ENCODE peak calls at places on chromosome 6, in five cellular contexts. G is fibroblast of mammary gland, N is AG08395, F is pulmonary artery endothelial cell, V is NCI-H1436. L is an unnamed sample.
A peak's percentile ranks its signal among the peaks of the same experiment; 100 is the strongest.

GRCh38 chr6:142728367-142728766 is 216.6 kb downstream of the HIVEP2 start:
- DNase-seq in F (peak; percentile 8), G (peak; percentile 15), N (no peak), V (no peak), L (no peak)

GRCh38 chr6:33840064-33840926 is 36.5 kb upstream of the MLN start:
- DNase-seq in V (peak; percentile 47), G (peak; percentile 97), N (peak; percentile 97), F (peak; percentile 82), L (no peak)

GRCh38 chr6:16802071-16802470 is 40.8 kb upstream of the ATXN1 start:
- DNase-seq in G (peak; percentile 97), V (no peak), N (peak; percentile 89), F (no peak), L (no peak)

GRCh38 chr6:30763618-30764489 is 19.5 kb upstream of the IER3 start:
- DNase-seq in F (no peak), N (peak; percentile 35), G (no peak), V (no peak), L (no peak)

GRCh38 chr6:30613251-30614043 is 3.6 kb downstream of the PPP1R10 start:
- DNase-seq in V (no peak), G (peak; percentile 60), F (no peak), N (no peak), L (no peak)

GRCh38 chr6:121959501-121959900 is 440.0 kb upstream of the HSF2 start:
- DNase-seq in G (no peak), F (no peak), N (no peak), V (no peak), L (no peak)

GRCh38 chr6:106829451-106829850 is 145.1 kb downstream of the CD24 start:
- DNase-seq in V (no peak), F (no peak), N (no peak), G (no peak), L (no peak)

GRCh38 chr6:168371989-168372711 is 52.6 kb upstream of the DACT2 start:
- DNase-seq in N (no peak), V (no peak), F (no peak), G (no peak), L (peak; percentile 64)

GRCh38 chr6:27478706-27479318 is 5.9 kb upstream of the ZNF184 start:
- DNase-seq in N (peak; percentile 75), F (peak; percentile 48), V (peak; percentile 72), G (peak; percentile 94), L (peak; percentile 91)

L was measured in suprapubic skin.